ENCODE peak calls at places on chromosomes 4 and X, in four cellular contexts. S, O, E and M are unnamed samples.

GRCh38 chr4:142473960-142474338 is 372.2 kb downstream of the INPP4B start:
- DNase-seq in S (no peak), O (no peak), E (no peak), M (no peak)

GRCh38 chr4:186701273-186701672 is 22.4 kb downstream of the FAT1 start:
- DNase-seq in S (no peak), O (no peak), E (no peak), M (no peak)

GRCh38 chrX:136646602-136647239 is 1.2 kb upstream of the CD40LG start:
- DNase-seq in S (peak; percentile 80), O (no peak), E (no peak), M (no peak)

GRCh38 chrX:118346258-118347094 is 570 bp downstream of the WDR44 start:
- DNase-seq in S (peak; percentile 57), O (no peak), E (no peak), M (no peak)

GRCh38 chr4:139910106-139910505 is 243.9 kb downstream of the MAML3 start:
- DNase-seq in S (no peak), O (no peak), E (no peak), M (no peak)

GRCh38 chr4:169315530-169316306 is 45.0 kb upstream of the SH3RF1 start:
- DNase-seq in S (no peak), O (no peak), E (no peak), M (no peak)

GRCh38 chr4:169922632-169923276 is 103.4 kb downstream of the MFAP3L start:
- DNase-seq in S (no peak), O (no peak), E (no peak), M (no peak)

GRCh38 chr4:37482236-37482635 is 203.9 kb downstream of the RELL1 start:
- DNase-seq in S (no peak), O (no peak), E (no peak), M (no peak)

GRCh38 chr4:108830509-108831244 is 67.8 kb upstream of the ETNPPL start:
- DNase-seq in S (peak; percentile 86), O (no peak), E (no peak), M (no peak)

GRCh38 chr4:99848576-99848975 is 31.9 kb downstream of the DAPP1 start:
- DNase-seq in S (peak; percentile 86), O (no peak), E (no peak), M (no peak)

GRCh38 chr4:148782284-148782683 is 340.1 kb upstream of the NR3C2 start:
- DNase-seq in S (no peak), O (no peak), E (no peak), M (no peak)

GRCh38 chr4:77758804-77759203 is 60.4 kb downstream of the CNOT6L start:
- DNase-seq in S (no peak), O (no peak), E (no peak), M (no peak)

GRCh38 chr4:66636321-66636720 is 909.0 kb downstream of the CENPC start:
- DNase-seq in S (no peak), O (no peak), E (no peak), M (no peak)

GRCh38 chr4:159098482-159099127 is 4.3 kb upstream of the RAPGEF2 start:
- DNase-seq in S (peak; percentile 80), O (no peak), E (no peak), M (no peak)

GRCh38 chr4:101075536-101075935 is 271.8 kb downstream of the PPP3CA start:
- DNase-seq in S (no peak), O (no peak), E (no peak), M (no peak)

GRCh38 chr4:103934178-103934789 is 214.5 kb upstream of the TACR3 start:
- DNase-seq in S (peak; percentile 27), O (peak; percentile 3), E (peak; percentile 29), M (no peak)

GRCh38 chr4:110266136-110266535 is 67.7 kb upstream of the ELOVL6 start:
- DNase-seq in S (no peak), O (no peak), E (no peak), M (no peak)

GRCh38 chr4:148787831-148788477 is 345.7 kb upstream of the NR3C2 start:
- DNase-seq in S (no peak), O (no peak), E (no peak), M (no peak)

GRCh38 chr4:169295822-169296221 is 25.1 kb upstream of the SH3RF1 start:
- DNase-seq in S (no peak), O (no peak), E (no peak), M (no peak)

GRCh38 chr4:80215449-80216052 is 18.2 kb downstream of the PRDM8 start:
- DNase-seq in S (peak; percentile 49), O (no peak), E (no peak), M (no peak)

GRCh38 chrX:76428243-76429130 is 977 bp downstream of the MAGEE1 start:
- DNase-seq in S (peak; percentile 63), O (no peak), E (no peak), M (no peak)

GRCh38 chr4:100486496-100486895 is 31.3 kb downstream of the EMCN start:
- DNase-seq in S (no peak), O (no peak), E (no peak), M (no peak)

GRCh38 chr4:73086095-73086869 is 16.8 kb upstream of the COX18 start:
- DNase-seq in S (peak; percentile 38), O (no peak), E (no peak), M (no peak)

GRCh38 chr4:188428935-188429334 is 289.7 kb downstream of the TRIML1 start:
- DNase-seq in S (no peak), O (no peak), E (no peak), M (no peak)

GRCh38 chr4:66837496-66837895 is 707.8 kb downstream of the CENPC start:
- DNase-seq in S (no peak), O (no peak), E (no peak), M (no peak)